ENCODE peak calls at places on chromosomes 2 and 18, in five cellular contexts. R is tibial nerve, X is adrenal gland, D is pancreas, A is astrocyte. E is an unnamed sample.

GRCh38 chr2:85852979-85853498 is 35.8 kb downstream of the ST3GAL5 start:
- DNase-seq in R (no peak), X (no peak), D (no peak), A (no peak), E (no peak)

GRCh38 chr2:12317853-12318426 is 398.8 kb upstream of the TRIB2 start:
- DNase-seq in R (no peak), X (peak), D (no peak), A (peak), E (peak)

GRCh38 chr2:15766303-15766861 is 174.0 kb upstream of the MYCN start:
- DNase-seq in R (no peak), X (no peak), D (no peak), A (no peak), E (no peak)

GRCh38 chr2:168233726-168234406 is 13.5 kb downstream of the STK39 start:
- DNase-seq in R (no peak), X (no peak), D (no peak), A (no peak), E (no peak)

GRCh38 chr2:20578895-20579825 is 71.7 kb downstream of the HS1BP3 start:
- DNase-seq in R (peak), X (peak), D (peak), A (peak), E (peak)

GRCh38 chr18:22912835-22913234 is 20.3 kb upstream of the RBBP8 start:
- DNase-seq in R (no peak), X (no peak), D (no peak), A (peak), E (peak)

GRCh38 chr2:100376836-100377235 is 40.6 kb downstream of the CHST10 start:
- DNase-seq in R (no peak), X (no peak), D (no peak), A (no peak), E (no peak)

GRCh38 chr18:61635901-61636528 is 256.8 kb downstream of the RNF152 start:
- DNase-seq in R (no peak), X (peak), D (peak), A (peak), E (peak)

GRCh38 chr2:112803691-112804521 is 19.6 kb upstream of the IL1A start:
- DNase-seq in R (no peak), X (no peak), D (no peak), A (peak), E (peak)

GRCh38 chr2:232333361-232334135 is 45.0 kb upstream of the ALPP start:
- DNase-seq in R (no peak), X (no peak), D (no peak), A (no peak), E (peak)

GRCh38 chr2:203605302-203605701 is 70.2 kb upstream of the RAPH1 start:
- DNase-seq in R (no peak), X (no peak), D (no peak), A (no peak), E (no peak)

GRCh38 chr18:13797157-13797611 is 26.8 kb upstream of the MC5R start:
- DNase-seq in R (no peak), X (no peak), D (no peak), A (peak), E (peak)

GRCh38 chr2:219171231-219171651 is 1.4 kb upstream of the SLC23A3 start:
- DNase-seq in R (peak), X (peak), D (no peak), A (peak), E (peak)

GRCh38 chr18:67108894-67109293 is 407.6 kb downstream of the DSEL start:
- DNase-seq in R (no peak), X (no peak), D (no peak), A (peak), E (no peak)

GRCh38 chr2:1731963-1732768 is 12.1 kb downstream of the PXDN start:
- DNase-seq in R (no peak), X (no peak), D (no peak), A (peak), E (no peak)

GRCh38 chr2:60746318-60746717 is 9.8 kb upstream of the PAPOLG start:
- DNase-seq in R (no peak), X (no peak), D (no peak), A (no peak), E (no peak)

GRCh38 chr2:230614913-230615332 is 97.7 kb upstream of the CAB39 start:
- DNase-seq in R (no peak), X (no peak), D (no peak), A (no peak), E (no peak)

GRCh38 chr2:219675206-219675605 is 47.8 kb downstream of the SLC4A3 start:
- DNase-seq in R (no peak), X (no peak), D (no peak), A (no peak), E (no peak)

GRCh38 chr2:42337846-42338566 is 23.0 kb downstream of the COX7A2L start:
- DNase-seq in R (no peak), X (no peak), D (no peak), A (no peak), E (no peak)

GRCh38 chr2:42336361-42336965 is 24.6 kb downstream of the COX7A2L start:
- DNase-seq in R (no peak), X (no peak), D (no peak), A (no peak), E (no peak)

GRCh38 chr2:42338567-42339190 is 22.3 kb downstream of the COX7A2L start:
- DNase-seq in R (no peak), X (no peak), D (no peak), A (no peak), E (no peak)

GRCh38 chr2:42335514-42336104 is 25.4 kb downstream of the COX7A2L start:
- DNase-seq in R (no peak), X (no peak), D (no peak), A (no peak), E (no peak)

DNA sequence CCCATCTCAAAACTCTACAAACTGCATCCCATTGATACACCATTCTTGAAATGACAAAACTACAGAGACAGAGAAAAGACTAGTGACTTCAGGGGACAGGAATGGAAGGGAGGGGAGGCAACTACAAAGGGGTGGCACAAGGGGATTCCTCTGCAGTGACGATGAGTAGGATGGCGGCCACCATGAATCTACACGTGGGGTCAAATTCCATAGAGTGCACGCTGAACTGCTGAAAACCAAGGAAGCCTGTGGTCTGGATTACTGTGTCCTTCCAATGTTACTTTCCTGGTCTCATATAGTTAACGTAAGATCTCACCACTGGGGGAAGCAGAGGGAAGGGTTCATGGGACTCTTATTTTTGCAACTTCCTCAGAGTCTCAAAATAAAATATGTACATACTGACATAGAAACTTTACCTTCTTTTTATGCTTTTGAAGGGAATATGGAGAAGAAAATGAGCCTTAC is 23.6 kb downstream of the COX7A2L start:
- DNase-seq in R (no peak), X (no peak), D (no peak), A (no peak), E (no peak)
- TF ChIP-seq CTCF in R (no peak), X (peak), D (no peak), A (peak), E (no peak)

DNA sequence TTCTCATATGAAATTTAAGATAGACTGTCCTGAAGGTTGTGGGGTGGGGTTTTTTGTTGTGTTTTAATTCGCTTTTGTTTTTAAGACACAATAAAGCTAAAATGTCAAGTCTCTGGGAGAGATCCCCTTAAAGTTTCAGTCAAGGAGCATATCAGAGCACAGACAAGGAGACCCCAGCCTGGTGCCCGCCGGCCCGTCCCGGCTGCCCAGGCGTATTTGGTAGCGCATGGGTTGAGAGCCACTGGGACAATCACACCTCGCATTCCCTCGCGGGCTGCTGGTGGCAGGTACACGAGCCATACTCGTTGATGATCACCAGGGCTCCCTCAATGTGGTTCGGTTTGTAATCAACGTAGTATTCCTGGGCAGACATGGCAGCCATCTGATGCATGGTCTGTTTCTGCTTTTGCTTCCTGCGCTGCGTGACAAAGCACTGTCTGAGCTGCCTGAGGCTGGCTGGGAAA is 2.5 kb downstream of the LRRTM1 start:
- DNase-seq in R (no peak), X (no peak), D (no peak), A (no peak), E (no peak)
- H3K27ac ChIP-seq in R (peak), X (no peak), D (no peak), A (no peak), E (no peak)

GRCh38 chr2:24489942-24490673 is 946 bp upstream of the NCOA1 start:
- DNase-seq in R (no peak), X (no peak), D (no peak), A (peak), E (peak)

GRCh38 chr2:24492283-24493272 is 1.5 kb downstream of the NCOA1 start:
- DNase-seq in R (no peak), X (peak), D (no peak), A (peak), E (no peak)

GRCh38 chr2:24489465-24489864 is 1.6 kb upstream of the NCOA1 start:
- DNase-seq in R (no peak), X (no peak), D (no peak), A (no peak), E (no peak)

GRCh38 chr2:24491626-24492282 is 700 bp downstream of the NCOA1 start:
- DNase-seq in R (no peak), X (peak), D (peak), A (peak), E (peak)

GRCh38 chr2:24490674-24491625 is at the start of gene NCOA1:
- DNase-seq in R (peak), X (peak), D (peak), A (peak), E (peak)
- TF ChIP-seq CTCF in R (no peak), X (no peak), D (no peak), A (no peak), E (peak)

GRCh38 chr18:9181275-9181674 is 44.7 kb downstream of the ANKRD12 start:
- DNase-seq in R (no peak), X (no peak), D (no peak), A (no peak), E (no peak)
- H3K27ac ChIP-seq in R (no peak), X (no peak), D (no peak), A (no peak), E (no peak)